ENCODE peak calls at places on chromosome 9, in ten cellular contexts. A, M, R, P, B, Q, D, H, I and U are unnamed samples.

GRCh38 chr9:38318755-38319495 is 73.6 kb upstream of the ALDH1B1 start:
- DNase-seq in R (no peak), M (no peak), D (no peak), H (no peak), B (no peak), I (peak; percentile 59), A (no peak), Q (no peak), P (no peak), U (no peak)

GRCh38 chr9:133631111-133631510 is 5.1 kb upstream of the DBH start:
- DNase-seq in I (no peak), B (no peak), A (no peak), H (no peak), D (no peak), R (no peak), Q (no peak), M (no peak), P (no peak), U (no peak)

GRCh38 chr9:34370335-34370969 is 6.2 kb downstream of the MYORG start:
- DNase-seq in H (no peak), P (no peak), M (no peak), D (no peak), B (no peak), I (no peak), R (no peak), Q (no peak), A (no peak), U (no peak)

GRCh38 chr9:128920381-128921058 is at the start of gene PHYHD1:
- DNase-seq in Q (no peak), H (peak; percentile 79), I (no peak), A (peak; percentile 87), D (no peak), R (no peak), P (no peak), M (no peak), B (no peak), U (no peak)

GRCh38 chr9:94100152-94100879 is 16.1 kb downstream of the PTPDC1 start:
- DNase-seq in M (no peak), A (no peak), B (no peak), I (no peak), R (no peak), D (no peak), Q (no peak), P (no peak), H (no peak), U (no peak)

GRCh38 chr9:114908104-114908621 is 22.2 kb downstream of the TNFSF8 start:
- DNase-seq in D (no peak), H (no peak), P (no peak), R (no peak), I (peak; percentile 77), A (no peak), B (no peak), Q (no peak), M (peak; percentile 78), U (no peak)

GRCh38 chr9:106864533-106865143 is 1.7 kb downstream of the ZNF462 start:
- DNase-seq in D (no peak), Q (no peak), I (no peak), P (no peak), H (no peak), B (no peak), M (peak; percentile 15), A (no peak), R (no peak), U (no peak)

GRCh38 chr9:129726322-129727160 is 26.3 kb downstream of the PTGES start:
- DNase-seq in R (peak; percentile 97), A (peak; percentile 84), H (peak; percentile 80), Q (peak; percentile 90), P (peak; percentile 41), B (peak; percentile 32), D (peak; percentile 47), I (peak; percentile 56), M (peak; percentile 47), U (peak; percentile 40)

GRCh38 chr9:88826651-88827245 is 164.5 kb upstream of the S1PR3 start:
- DNase-seq in R (no peak), Q (no peak), I (no peak), M (no peak), D (no peak), H (no peak), A (no peak), P (no peak), B (no peak), U (no peak)

GRCh38 chr9:125276771-125277170 is 15.1 kb downstream of the GAPVD1 start:
- DNase-seq in Q (no peak), R (no peak), P (no peak), M (no peak), D (no peak), I (no peak), A (no peak), B (no peak), H (no peak), U (no peak)